ENCODE peak calls at places on chromosomes 5 and 9, in five cellular contexts. P, H, V, G and F are unnamed samples.

GRCh38 chr5:119105971-119106370 is 35.1 kb downstream of the DMXL1 start:
- DNase-seq in P (no peak), H (no peak), V (no peak), G (no peak), F (no peak)

GRCh38 chr5:128084228-128085167 is 932 bp downstream of the SLC12A2 start:
- DNase-seq in P (peak; percentile 80), H (peak; percentile 64), V (no peak), G (peak; percentile 47), F (peak; percentile 66)

GRCh38 chr5:171913987-171914273 is 92.5 kb downstream of the FBXW11 start:
- DNase-seq in P (no peak), H (no peak), V (no peak), G (no peak), F (no peak)

GRCh38 chr5:34047147-34047546 is 4.1 kb upstream of the C1QTNF3 start:
- DNase-seq in P (no peak), H (no peak), V (no peak), G (no peak), F (no peak)

GRCh38 chr5:104139840-104140239 is 577.3 kb upstream of the NUDT12 start:
- DNase-seq in P (no peak), H (no peak), V (no peak), G (no peak), F (no peak)

GRCh38 chr5:34483442-34484033 is 172.6 kb upstream of the RAI14 start:
- DNase-seq in P (no peak), H (no peak), V (no peak), G (no peak), F (no peak)

GRCh38 chr9:76654051-76654461 is 110.2 kb upstream of the PCA3 start:
- DNase-seq in P (no peak), H (no peak), V (no peak), G (no peak), F (no peak)

GRCh38 chr9:128244443-128245226 is 31.2 kb downstream of the GOLGA2 start:
- DNase-seq in P (peak; percentile 94), H (peak; percentile 81), V (peak; percentile 51), G (peak; percentile 65), F (no peak)

GRCh38 chr9:38046669-38047300 is 22.2 kb downstream of the SHB start:
- DNase-seq in P (no peak), H (no peak), V (peak; percentile 78), G (peak; percentile 36), F (no peak)

GRCh38 chr9:36149197-36149596 is 12.7 kb downstream of the GLIPR2 start:
- DNase-seq in P (no peak), H (no peak), V (no peak), G (no peak), F (no peak)

GRCh38 chr9:37618817-37619216 is 26.4 kb upstream of the TOMM5 start:
- DNase-seq in P (no peak), H (no peak), V (no peak), G (no peak), F (no peak)

GRCh38 chr5:176825957-176826356 is 15.6 kb downstream of the UNC5A start:
- DNase-seq in P (no peak), H (no peak), V (no peak), G (no peak), F (no peak)

GRCh38 chr5:116492016-116492623 is 82.5 kb downstream of the SEMA6A start:
- DNase-seq in P (no peak), H (no peak), V (peak; percentile 26), G (no peak), F (no peak)

GRCh38 chr9:95382433-95382832 is 64.9 kb upstream of the FANCC start:
- DNase-seq in P (no peak), H (no peak), V (no peak), G (no peak), F (no peak)

GRCh38 chr9:127088724-127089615 is 33.5 kb downstream of the ANGPTL2 start:
- DNase-seq in P (no peak), H (no peak), V (no peak), G (no peak), F (no peak)

GRCh38 chr5:144698454-144698853 is 527.8 kb downstream of the KCTD16 start:
- DNase-seq in P (no peak), H (no peak), V (no peak), G (no peak), F (no peak)

GRCh38 chr5:97097348-97098220 is 44.8 kb downstream of the LIX1 start:
- DNase-seq in P (no peak), H (no peak), V (no peak), G (no peak), F (no peak)

GRCh38 chr5:2030131-2030530 is 147.4 kb upstream of the IRX4 start:
- DNase-seq in P (no peak), H (no peak), V (no peak), G (no peak), F (no peak)

GRCh38 chr5:43536972-43537371 is 19.9 kb downstream of the PAIP1 start:
- DNase-seq in P (no peak), H (no peak), V (no peak), G (no peak), F (no peak)

GRCh38 chr9:5442400-5443011 is 4.8 kb upstream of the PLGRKT start:
- DNase-seq in P (no peak), H (no peak), V (peak; percentile 57), G (peak; percentile 39), F (no peak)

GRCh38 chr5:170184737-170185136 is 48.0 kb upstream of the C5orf58 start:
- DNase-seq in P (no peak), H (no peak), V (no peak), G (no peak), F (no peak)

GRCh38 chr5:115857621-115858349 is 16.1 kb downstream of the AP3S1 start:
- DNase-seq in P (no peak), H (no peak), V (no peak), G (no peak), F (no peak)

GRCh38 chr5:124451721-124452383 is 294.6 kb downstream of the ZNF608 start:
- DNase-seq in P (no peak), H (no peak), V (no peak), G (no peak), F (no peak)

DNA sequence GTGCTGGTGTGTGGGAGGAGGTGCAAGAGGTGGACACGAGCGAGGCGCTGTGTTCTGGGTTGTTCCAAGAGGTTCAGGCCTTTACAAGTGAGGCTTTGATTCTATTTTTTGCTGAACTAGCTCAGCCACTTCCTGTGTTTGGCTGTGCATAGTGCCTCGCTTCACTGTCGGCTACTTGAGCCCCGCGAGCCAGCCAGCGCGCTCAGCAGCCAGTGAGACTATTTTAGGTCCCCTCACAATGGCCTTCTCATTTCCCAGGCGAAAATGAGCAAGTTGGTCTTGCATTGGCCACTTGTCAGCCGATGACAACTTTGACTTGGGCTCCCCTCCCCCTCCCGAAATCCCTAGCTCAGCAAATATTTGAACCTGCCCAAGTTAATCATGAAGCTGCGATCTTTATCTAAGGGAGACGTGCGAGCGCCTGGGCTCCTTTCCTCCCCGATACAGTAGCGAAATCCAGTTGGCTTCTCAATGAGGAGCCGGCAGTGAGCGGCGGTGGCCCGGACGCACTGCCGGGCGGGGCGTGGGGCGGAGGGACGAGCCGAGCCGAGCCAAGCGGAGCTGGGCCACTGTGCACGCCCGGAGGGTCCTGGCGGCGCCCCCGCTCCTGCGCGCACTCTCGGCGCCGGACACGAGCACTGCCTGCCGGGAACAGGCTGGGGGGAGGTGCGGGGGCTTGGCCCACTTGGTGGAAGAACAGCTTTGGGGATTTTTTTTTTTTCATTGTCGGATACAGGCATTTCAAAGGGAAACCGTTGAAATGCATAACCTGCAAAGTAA is 72.6 kb downstream of the PIK3R1 start:
- DNase-seq in P (no peak), H (peak; percentile 69), V (peak; percentile 88), G (peak; percentile 66), F (peak; percentile 83)
- TF ChIP-seq CTCF in P (no peak), H (no peak), V (no peak), G (peak; percentile 38), F (no peak)

DNA sequence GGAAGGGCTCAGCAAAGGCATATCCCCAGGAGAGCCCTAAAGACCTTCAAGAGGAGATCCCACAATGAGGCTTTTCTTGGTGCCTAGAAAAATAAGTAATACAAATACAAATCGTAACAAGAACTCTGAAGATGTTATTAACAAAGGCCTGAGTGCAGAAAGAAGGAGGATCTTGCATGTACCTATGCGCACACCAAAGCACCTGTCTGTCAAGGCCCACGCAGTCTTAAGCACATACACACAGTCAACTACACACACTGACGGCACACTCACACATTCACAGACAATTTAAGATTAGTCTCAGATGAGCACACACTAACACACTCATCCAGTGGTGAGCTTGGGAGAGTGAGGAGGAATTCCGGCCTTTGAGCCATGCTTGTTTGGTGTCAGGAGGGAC is 38.5 kb downstream of the JADE2 start:
- DNase-seq in P (no peak), H (no peak), V (no peak), G (no peak), F (no peak)
- H3K27me3 ChIP-seq in P (no peaks in the 10 kb centered on the region), H (no peaks in the 10 kb centered on the region), V (no peaks in the 10 kb centered on the region), G (no peaks in the 10 kb centered on the region), F (no peaks in the 10 kb centered on the region)

DNA sequence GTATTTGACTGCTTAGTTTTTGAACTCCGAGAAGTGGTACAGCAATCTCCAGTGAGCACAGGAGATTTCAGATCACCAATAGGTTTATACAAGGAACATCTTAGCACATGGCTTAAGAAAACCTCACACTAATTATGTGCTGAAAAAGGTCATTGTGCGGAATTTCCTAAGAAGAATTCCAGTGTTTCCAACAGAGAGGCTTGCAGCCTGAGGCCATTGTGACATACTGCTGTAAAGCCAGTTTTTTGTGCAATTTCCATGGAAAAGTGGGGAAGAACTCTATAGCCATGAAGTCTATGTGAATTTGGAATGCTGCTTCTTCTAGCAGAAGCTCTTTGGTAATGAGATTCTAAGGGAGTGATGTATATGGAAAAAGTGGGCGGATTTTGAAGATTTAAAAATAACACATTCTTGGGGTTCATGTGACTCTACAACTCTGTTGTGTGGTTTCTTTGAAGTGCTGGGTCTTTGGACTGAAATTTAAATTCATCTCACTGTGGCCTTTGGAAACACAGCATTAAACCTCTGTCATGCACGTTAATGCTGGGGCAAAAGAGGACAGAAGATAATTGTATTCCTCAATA is 110.5 kb upstream of the CD180 start:
- DNase-seq in P (no peak), H (no peak), V (no peak), G (no peak), F (no peak)
- H3K27ac ChIP-seq in P (no peak overlapping the region), H (no peak overlapping the region), V (no peak overlapping the region), G (no peak overlapping the region), F (no peak overlapping the region)

GRCh38 chr5:181088289-181088688 is 42.7 kb downstream of the OR2V1 start:
- DNase-seq in P (no peak), H (no peak), V (no peak), G (no peak), F (no peak)
- TF ChIP-seq CTCF in P (peak; percentile 23), H (peak; percentile 23), V (peak; percentile 47), G (no peak), F (no peak)

DNA sequence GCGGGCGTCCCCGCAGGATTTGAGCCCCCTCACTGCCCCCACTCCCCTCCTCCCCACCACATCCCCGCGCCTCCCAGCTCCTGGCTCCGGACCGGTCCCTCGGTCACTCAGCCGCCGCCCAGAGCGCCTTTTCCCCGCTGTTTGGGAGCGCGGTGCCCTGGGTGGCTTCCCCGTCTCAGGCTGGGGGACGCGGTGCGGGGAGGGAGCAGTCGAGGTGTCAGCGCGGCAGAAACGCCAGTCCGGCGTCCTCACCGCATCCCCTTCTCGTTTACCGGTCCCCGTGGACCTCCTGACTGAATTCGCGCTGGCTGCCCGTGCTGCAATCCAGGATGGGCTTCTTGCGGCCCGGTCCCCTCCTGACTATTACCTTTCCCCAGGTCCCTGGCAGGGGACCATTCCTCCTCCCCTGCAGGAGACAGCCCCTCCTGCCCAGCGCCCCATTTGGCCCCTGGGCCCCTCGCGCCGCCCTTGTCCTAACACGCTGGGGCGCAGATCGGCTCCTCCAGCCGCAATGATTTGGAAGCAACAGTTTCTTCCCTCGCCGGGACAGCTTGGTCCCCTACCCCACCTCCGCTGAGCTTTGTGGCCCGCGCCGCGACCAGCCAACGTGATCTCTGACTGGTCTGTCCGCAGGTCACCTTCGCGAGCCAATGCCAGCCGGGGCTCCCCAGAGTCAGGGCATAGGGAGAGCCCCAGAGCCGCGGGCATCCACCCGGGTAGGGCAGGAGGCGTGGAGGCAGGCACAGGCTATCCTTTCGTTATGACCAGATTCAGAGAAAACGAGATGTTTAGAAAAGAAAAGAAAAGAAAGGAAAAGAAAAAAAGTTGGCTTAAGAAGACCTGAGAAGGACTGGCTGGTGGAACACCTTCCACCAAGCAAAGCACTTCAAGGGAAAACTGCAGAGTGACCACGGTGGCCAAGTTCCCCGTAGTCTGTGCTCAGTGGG is 1.2 kb downstream of the ANKRD33B start:
- DNase-seq in P (no peak), H (peak; percentile 61), V (no peak), G (no peak), F (no peak)
- H3K27me3 ChIP-seq in P (peaks cover 30% of the 10 kb centered on the region), H (peaks cover 39% of the 10 kb centered on the region), V (peaks cover 33% of the 10 kb centered on the region), G (peaks cover 60% of the 10 kb centered on the region), F (no peaks in the 10 kb centered on the region)